ENCODE peak calls at places on chromosomes 16 and 17, in seven cellular contexts. One of them, this sample, is unnamed.

GRCh38 chr16:84577034-84577803 is 40.7 kb downstream of the COTL1 start:
- DNase-seq in left ventricle myocardium inferior: no peak
- DNase-seq in activated effector memory CD4-positive, alpha-beta T cell treated with anti-CD3 and anti-CD28 coated beads, Interleukin-2, amount 50 U/mL, for 16 hours: no peak
- DNase-seq in NCI-H460: no peak
- DNase-seq in NCI-H1436: no peak
- DNase-seq in sigmoid colon: no peak
- DNase-seq in NCI-H1048: no peak
- DNase-seq in this sample: no peak

GRCh38 chr16:69613283-69614154 is 47.8 kb downstream of the NFAT5 start:
- DNase-seq in NCI-H460: no peak
- DNase-seq in NCI-H1048: no peak
- DNase-seq in activated effector memory CD4-positive, alpha-beta T cell treated with anti-CD3 and anti-CD28 coated beads, Interleukin-2, amount 50 U/mL, for 16 hours: no peak
- DNase-seq in left ventricle myocardium inferior: no peak
- DNase-seq in sigmoid colon: no peak
- DNase-seq in NCI-H1436: no peak
- DNase-seq in this sample: no peak

GRCh38 chr17:61201211-61201610 is 198.4 kb upstream of the TBX2 start:
- DNase-seq in left ventricle myocardium inferior: no peak
- DNase-seq in NCI-H1048: no peak
- DNase-seq in activated effector memory CD4-positive, alpha-beta T cell treated with anti-CD3 and anti-CD28 coated beads, Interleukin-2, amount 50 U/mL, for 16 hours: no peak
- DNase-seq in sigmoid colon: no peak
- DNase-seq in NCI-H460: no peak
- DNase-seq in NCI-H1436: no peak
- DNase-seq in this sample: no peak

GRCh38 chr17:7956208-7956965 is 24.4 kb downstream of the CNTROB start:
- DNase-seq in activated effector memory CD4-positive, alpha-beta T cell treated with anti-CD3 and anti-CD28 coated beads, Interleukin-2, amount 50 U/mL, for 16 hours: no peak
- DNase-seq in sigmoid colon: peak; percentile 89
- DNase-seq in left ventricle myocardium inferior: peak; percentile 82
- DNase-seq in NCI-H1436: no peak
- DNase-seq in NCI-H460: no peak
- DNase-seq in NCI-H1048: no peak
- DNase-seq in this sample: no peak

GRCh38 chr16:6206080-6206479 is 1108.5 kb upstream of the EEF2KMT start:
- DNase-seq in left ventricle myocardium inferior: no peak
- DNase-seq in activated effector memory CD4-positive, alpha-beta T cell treated with anti-CD3 and anti-CD28 coated beads, Interleukin-2, amount 50 U/mL, for 16 hours: no peak
- DNase-seq in NCI-H460: no peak
- DNase-seq in sigmoid colon: no peak
- DNase-seq in NCI-H1436: no peak
- DNase-seq in NCI-H1048: no peak
- DNase-seq in this sample: no peak

GRCh38 chr16:23491490-23492391 is 18.6 kb downstream of the GGA2 start:
- DNase-seq in sigmoid colon: no peak
- DNase-seq in left ventricle myocardium inferior: no peak
- DNase-seq in activated effector memory CD4-positive, alpha-beta T cell treated with anti-CD3 and anti-CD28 coated beads, Interleukin-2, amount 50 U/mL, for 16 hours: no peak
- DNase-seq in NCI-H460: no peak
- DNase-seq in NCI-H1048: no peak
- DNase-seq in NCI-H1436: no peak
- DNase-seq in this sample: no peak

GRCh38 chr17:16918443-16918842 is 53.5 kb downstream of the TNFRSF13B start:
- DNase-seq in activated effector memory CD4-positive, alpha-beta T cell treated with anti-CD3 and anti-CD28 coated beads, Interleukin-2, amount 50 U/mL, for 16 hours: no peak
- DNase-seq in NCI-H1048: no peak
- DNase-seq in left ventricle myocardium inferior: no peak
- DNase-seq in sigmoid colon: no peak
- DNase-seq in NCI-H460: no peak
- DNase-seq in NCI-H1436: no peak
- DNase-seq in this sample: no peak

GRCh38 chr16:81601008-81601428 is 156.4 kb downstream of the CMIP start:
- DNase-seq in sigmoid colon: no peak
- DNase-seq in left ventricle myocardium inferior: no peak
- DNase-seq in NCI-H460: no peak
- DNase-seq in NCI-H1436: no peak
- DNase-seq in activated effector memory CD4-positive, alpha-beta T cell treated with anti-CD3 and anti-CD28 coated beads, Interleukin-2, amount 50 U/mL, for 16 hours: no peak
- DNase-seq in NCI-H1048: no peak
- DNase-seq in this sample: peak; percentile 35

GRCh38 chr17:34719569-34719968 is 140.2 kb downstream of the TMEM132E start:
- DNase-seq in left ventricle myocardium inferior: no peak
- DNase-seq in NCI-H1436: no peak
- DNase-seq in NCI-H460: no peak
- DNase-seq in NCI-H1048: no peak
- DNase-seq in activated effector memory CD4-positive, alpha-beta T cell treated with anti-CD3 and anti-CD28 coated beads, Interleukin-2, amount 50 U/mL, for 16 hours: no peak
- DNase-seq in sigmoid colon: no peak
- DNase-seq in this sample: no peak

GRCh38 chr16:20517149-20517548 is 59.0 kb downstream of the ACSM2B start:
- DNase-seq in NCI-H1436: no peak
- DNase-seq in NCI-H1048: no peak
- DNase-seq in NCI-H460: no peak
- DNase-seq in activated effector memory CD4-positive, alpha-beta T cell treated with anti-CD3 and anti-CD28 coated beads, Interleukin-2, amount 50 U/mL, for 16 hours: no peak
- DNase-seq in sigmoid colon: no peak
- DNase-seq in left ventricle myocardium inferior: no peak
- DNase-seq in this sample: no peak

GRCh38 chr17:8944748-8945147 is 20.8 kb downstream of the PIK3R5 start:
- DNase-seq in NCI-H1436: no peak
- DNase-seq in NCI-H460: no peak
- DNase-seq in left ventricle myocardium inferior: no peak
- DNase-seq in NCI-H1048: no peak
- DNase-seq in sigmoid colon: no peak
- DNase-seq in activated effector memory CD4-positive, alpha-beta T cell treated with anti-CD3 and anti-CD28 coated beads, Interleukin-2, amount 50 U/mL, for 16 hours: no peak
- DNase-seq in this sample: no peak

GRCh38 chr17:6408271-6408670 is 26.6 kb downstream of the AIPL1 start:
- DNase-seq in activated effector memory CD4-positive, alpha-beta T cell treated with anti-CD3 and anti-CD28 coated beads, Interleukin-2, amount 50 U/mL, for 16 hours: no peak
- DNase-seq in left ventricle myocardium inferior: no peak
- DNase-seq in NCI-H1048: no peak
- DNase-seq in NCI-H460: no peak
- DNase-seq in NCI-H1436: no peak
- DNase-seq in sigmoid colon: no peak
- DNase-seq in this sample: no peak

GRCh38 chr16:70508752-70509151 is 14.6 kb downstream of the COG4 start:
- DNase-seq in activated effector memory CD4-positive, alpha-beta T cell treated with anti-CD3 and anti-CD28 coated beads, Interleukin-2, amount 50 U/mL, for 16 hours: peak; percentile 12
- DNase-seq in sigmoid colon: no peak
- DNase-seq in NCI-H1436: no peak
- DNase-seq in NCI-H1048: no peak
- DNase-seq in NCI-H460: no peak
- DNase-seq in left ventricle myocardium inferior: no peak
- DNase-seq in this sample: no peak

GRCh38 chr17:79042421-79043190 is 18.6 kb downstream of the C1QTNF1 start:
- DNase-seq in left ventricle myocardium inferior: peak; percentile 69
- DNase-seq in NCI-H460: peak; percentile 56
- DNase-seq in NCI-H1048: peak; percentile 20
- DNase-seq in NCI-H1436: peak; percentile 67
- DNase-seq in activated effector memory CD4-positive, alpha-beta T cell treated with anti-CD3 and anti-CD28 coated beads, Interleukin-2, amount 50 U/mL, for 16 hours: peak; percentile 89
- DNase-seq in sigmoid colon: peak; percentile 83
- DNase-seq in this sample: peak; percentile 79

GRCh38 chr17:20063665-20064648 is 54.8 kb downstream of the SPECC1 start:
- DNase-seq in sigmoid colon: peak; percentile 90
- DNase-seq in NCI-H1436: no peak
- DNase-seq in NCI-H460: peak; percentile 30
- DNase-seq in NCI-H1048: no peak
- DNase-seq in activated effector memory CD4-positive, alpha-beta T cell treated with anti-CD3 and anti-CD28 coated beads, Interleukin-2, amount 50 U/mL, for 16 hours: no peak
- DNase-seq in left ventricle myocardium inferior: peak; percentile 81
- DNase-seq in this sample: peak; percentile 85

GRCh38 chr17:76556759-76557367 is 17.0 kb downstream of the PRCD start:
- DNase-seq in NCI-H460: no peak
- DNase-seq in activated effector memory CD4-positive, alpha-beta T cell treated with anti-CD3 and anti-CD28 coated beads, Interleukin-2, amount 50 U/mL, for 16 hours: peak; percentile 79
- DNase-seq in left ventricle myocardium inferior: no peak
- DNase-seq in NCI-H1436: no peak
- DNase-seq in sigmoid colon: no peak
- DNase-seq in NCI-H1048: no peak
- DNase-seq in this sample: no peak

GRCh38 chr17:82302498-82302963 is 14.9 kb downstream of the CD7 start:
- DNase-seq in left ventricle myocardium inferior: no peak
- DNase-seq in activated effector memory CD4-positive, alpha-beta T cell treated with anti-CD3 and anti-CD28 coated beads, Interleukin-2, amount 50 U/mL, for 16 hours: no peak
- DNase-seq in NCI-H1048: no peak
- DNase-seq in NCI-H460: no peak
- DNase-seq in sigmoid colon: no peak
- DNase-seq in NCI-H1436: no peak
- DNase-seq in this sample: no peak

GRCh38 chr17:22310717-22311686 is 618.7 kb downstream of the KCNJ18 start:
- DNase-seq in NCI-H1048: no peak
- DNase-seq in sigmoid colon: no peak
- DNase-seq in NCI-H460: no peak
- DNase-seq in activated effector memory CD4-positive, alpha-beta T cell treated with anti-CD3 and anti-CD28 coated beads, Interleukin-2, amount 50 U/mL, for 16 hours: no peak
- DNase-seq in left ventricle myocardium inferior: no peak
- DNase-seq in NCI-H1436: no peak
- DNase-seq in this sample: no peak

GRCh38 chr16:19375561-19376158 is 42.0 kb upstream of the TMC5 start:
- DNase-seq in activated effector memory CD4-positive, alpha-beta T cell treated with anti-CD3 and anti-CD28 coated beads, Interleukin-2, amount 50 U/mL, for 16 hours: no peak
- DNase-seq in NCI-H1048: no peak
- DNase-seq in sigmoid colon: no peak
- DNase-seq in left ventricle myocardium inferior: no peak
- DNase-seq in NCI-H460: peak; percentile 48
- DNase-seq in NCI-H1436: peak; percentile 35
- DNase-seq in this sample: peak; percentile 65

GRCh38 chr17:2690165-2691068 is 21.1 kb downstream of the CLUH start:
- DNase-seq in left ventricle myocardium inferior: no peak
- DNase-seq in sigmoid colon: peak; percentile 65
- DNase-seq in NCI-H1436: no peak
- DNase-seq in NCI-H1048: no peak
- DNase-seq in activated effector memory CD4-positive, alpha-beta T cell treated with anti-CD3 and anti-CD28 coated beads, Interleukin-2, amount 50 U/mL, for 16 hours: no peak
- DNase-seq in NCI-H460: no peak
- DNase-seq in this sample: no peak

GRCh38 chr17:36911007-36911406 is 26.3 kb upstream of the LHX1 start:
- DNase-seq in NCI-H1436: no peak
- DNase-seq in NCI-H460: no peak
- DNase-seq in left ventricle myocardium inferior: no peak
- DNase-seq in NCI-H1048: no peak
- DNase-seq in sigmoid colon: no peak
- DNase-seq in activated effector memory CD4-positive, alpha-beta T cell treated with anti-CD3 and anti-CD28 coated beads, Interleukin-2, amount 50 U/mL, for 16 hours: no peak
- DNase-seq in this sample: no peak

GRCh38 chr17:10265100-10265810 is 66.8 kb upstream of the GAS7 start:
- DNase-seq in NCI-H1048: no peak
- DNase-seq in sigmoid colon: no peak
- DNase-seq in left ventricle myocardium inferior: no peak
- DNase-seq in NCI-H1436: no peak
- DNase-seq in NCI-H460: no peak
- DNase-seq in activated effector memory CD4-positive, alpha-beta T cell treated with anti-CD3 and anti-CD28 coated beads, Interleukin-2, amount 50 U/mL, for 16 hours: no peak
- DNase-seq in this sample: no peak

GRCh38 chr17:79573196-79573929 is 37.5 kb downstream of the RBFOX3 start:
- DNase-seq in NCI-H460: no peak
- DNase-seq in sigmoid colon: peak; percentile 26
- DNase-seq in NCI-H1436: no peak
- DNase-seq in activated effector memory CD4-positive, alpha-beta T cell treated with anti-CD3 and anti-CD28 coated beads, Interleukin-2, amount 50 U/mL, for 16 hours: no peak
- DNase-seq in NCI-H1048: no peak
- DNase-seq in left ventricle myocardium inferior: no peak
- DNase-seq in this sample: no peak

GRCh38 chr17:41741709-41742108 is 7.3 kb upstream of the HAP1 start:
- DNase-seq in activated effector memory CD4-positive, alpha-beta T cell treated with anti-CD3 and anti-CD28 coated beads, Interleukin-2, amount 50 U/mL, for 16 hours: no peak
- DNase-seq in left ventricle myocardium inferior: no peak
- DNase-seq in NCI-H1436: no peak
- DNase-seq in NCI-H1048: no peak
- DNase-seq in NCI-H460: no peak
- DNase-seq in sigmoid colon: no peak
- DNase-seq in this sample: no peak